ENCODE peak calls at places on chromosomes 5 and 9, in five cellular contexts. Q is endodermal cell, Y is iPS DF 6.9, M is substantia nigra, E is coronary artery. V is an unnamed sample.

GRCh38 chr9:37966443-37967271 is 62.7 kb upstream of the SLC25A51 start:
- DNase-seq in E (no peak), Q (no peak), M (no peak), Y (no peak), V (no peak)

GRCh38 chr5:180719781-180720180 is 20.1 kb downstream of the OR2Y1 start:
- DNase-seq in E (no peak), Y (no peak), Q (no peak), M (no peak), V (no peak)

GRCh38 chr9:79764377-79764776 is 192.6 kb downstream of the TLE4 start:
- DNase-seq in E (no peak), Q (no peak), Y (no peak), M (no peak), V (no peak)

GRCh38 chr5:113179156-113179555 is 202.6 kb downstream of the DCP2 start:
- DNase-seq in E (no peak), M (no peak), Y (no peak), Q (peak; percentile 55), V (no peak)

GRCh38 chr5:157535042-157535865 is 40.3 kb downstream of the ADAM19 start:
- DNase-seq in M (no peak), Y (no peak), Q (no peak), E (no peak), V (peak; percentile 23)

GRCh38 chr5:140322751-140323731 is 20.1 kb upstream of the PFDN1 start:
- DNase-seq in Q (peak; percentile 88), M (peak; percentile 24), Y (no peak), E (peak; percentile 76), V (peak; percentile 55)

GRCh38 chr9:69762527-69762926 is 2.7 kb upstream of the PTAR1 start:
- DNase-seq in E (no peak), M (no peak), Y (no peak), Q (no peak), V (no peak)

GRCh38 chr5:75847561-75848021 is 130.4 kb upstream of the POC5 start:
- DNase-seq in Y (no peak), E (no peak), M (no peak), Q (no peak), V (no peak)

GRCh38 chr9:116064970-116065369 is 88.6 kb upstream of the PAPPA start:
- DNase-seq in Q (no peak), M (no peak), E (no peak), Y (no peak), V (no peak)

GRCh38 chr5:14144586-14145355 is 1.6 kb downstream of the TRIO start:
- DNase-seq in Y (no peak), Q (peak; percentile 83), M (peak; percentile 37), E (peak; percentile 80), V (peak; percentile 27)

GRCh38 chr5:21219966-21220365 is 1232.0 kb upstream of the CDH18 start:
- DNase-seq in M (no peak), E (no peak), Q (no peak), Y (no peak), V (no peak)

GRCh38 chr5:146426853-146427618 is 20.1 kb upstream of the TCERG1 start:
- DNase-seq in E (no peak), Q (no peak), Y (no peak), M (no peak), V (no peak)

GRCh38 chr5:155416765-155417164 is 403.2 kb downstream of the KIF4B start:
- DNase-seq in Y (no peak), E (no peak), M (no peak), Q (no peak), V (no peak)

GRCh38 chr5:66230551-66230950 is 86.5 kb downstream of the SREK1 start:
- DNase-seq in M (no peak), E (no peak), Y (no peak), Q (no peak), V (no peak)

DNA sequence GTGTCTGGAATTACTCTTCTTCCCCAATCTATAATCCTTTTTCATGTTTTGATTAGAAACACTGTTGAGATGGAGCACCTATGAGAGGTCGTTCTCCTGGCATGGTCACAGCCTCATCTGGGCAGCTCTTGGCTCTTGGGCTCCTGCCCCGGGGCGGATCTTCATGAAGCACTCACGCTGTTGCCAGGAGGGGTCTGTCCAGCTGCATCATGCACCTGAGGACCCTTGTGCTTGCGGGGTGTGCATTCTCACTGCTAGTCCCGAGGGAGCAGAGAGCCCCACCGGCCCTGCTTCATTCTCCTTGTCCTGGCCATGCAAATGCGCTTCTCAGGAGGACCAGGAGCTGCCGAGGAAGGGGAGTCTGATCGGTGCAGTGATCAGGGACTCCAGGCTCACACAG is 117.6 kb upstream of the S1PR3 start:
- DNase-seq in E (no peak), Q (no peak), M (no peak), Y (no peak), V (no peak)
- H3K27ac ChIP-seq in E (no peak overlapping the region), Q (no peak overlapping the region), M (no peak overlapping the region), Y (no peak overlapping the region), V (no peak overlapping the region)

DNA sequence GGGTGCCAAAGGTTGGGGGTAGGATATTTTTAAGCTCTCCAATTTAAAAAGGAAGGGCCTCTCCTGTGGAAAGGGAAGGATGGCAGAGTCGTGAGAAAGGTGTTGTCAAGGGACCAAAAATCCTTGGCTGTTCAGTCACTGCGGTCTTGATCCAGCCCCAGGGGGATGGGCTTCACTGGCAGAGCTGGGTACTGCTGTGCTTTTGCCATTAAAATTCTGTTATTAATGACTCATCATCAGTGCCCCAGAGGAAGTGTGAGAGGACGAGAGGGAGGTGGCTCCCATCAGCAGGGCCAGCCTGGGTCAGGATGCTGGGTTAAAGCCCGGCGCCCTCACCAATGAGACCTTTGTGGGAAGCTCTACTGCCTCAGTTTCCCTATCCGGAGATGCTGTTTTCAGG is 16.7 kb downstream of the PCDH12 start:
- DNase-seq in E (no peak), Y (no peak), M (no peak), Q (no peak), V (no peak)
- H3K27ac ChIP-seq in E (peak overlapping the region; percentile 82), Y (no peak overlapping the region), M (no peak overlapping the region), Q (no peak overlapping the region), V (peak overlapping the region; percentile 7)

GRCh38 chr5:95955996-95956899 is 5.4 kb downstream of the ELL2 start:
- DNase-seq in Y (no peak), E (no peak), Q (no peak), M (no peak), V (no peak)

GRCh38 chr5:95949810-95950209 is 11.8 kb downstream of the ELL2 start:
- DNase-seq in Q (no peak), Y (no peak), E (no peak), M (no peak), V (no peak)

GRCh38 chr5:95954716-95955115 is 6.9 kb downstream of the ELL2 start:
- DNase-seq in M (no peak), Q (no peak), Y (no peak), E (no peak), V (no peak)

GRCh38 chr5:95951916-95952315 is 9.7 kb downstream of the ELL2 start:
- DNase-seq in E (no peak), M (no peak), Y (no peak), Q (no peak), V (no peak)

DNA sequence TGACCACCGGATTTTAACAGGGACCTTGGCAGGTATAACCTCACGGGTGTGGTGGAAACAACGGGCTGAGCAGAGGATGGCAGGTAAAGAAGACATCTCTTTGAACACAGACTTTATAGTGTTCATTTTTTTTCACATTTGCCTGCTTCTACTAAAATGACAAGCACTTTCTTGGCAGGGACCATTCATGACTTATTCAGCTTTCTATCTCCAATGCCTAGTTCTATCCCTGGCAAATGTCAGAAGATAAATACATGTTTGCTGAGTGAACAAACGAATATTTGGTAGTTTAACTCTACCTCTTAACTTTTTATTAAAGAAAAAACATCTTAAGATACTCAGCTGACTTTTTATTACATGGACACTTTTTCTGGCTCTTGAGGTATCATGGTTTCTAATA is 8.6 kb downstream of the ELL2 start:
- DNase-seq in Y (no peak), E (no peak), M (no peak), Q (no peak), V (no peak)
- H3K27ac ChIP-seq in Y (no peak overlapping the region), E (peak overlapping the region; percentile 8), M (no peak overlapping the region), Q (no peak overlapping the region), V (peak overlapping the region; percentile 19)

GRCh38 chr9:14591411-14591810 is 101.8 kb downstream of the ZDHHC21 start:
- DNase-seq in Y (no peak), Q (no peak), E (no peak), M (no peak), V (no peak)

GRCh38 chr9:14584571-14584970 is 108.7 kb downstream of the ZDHHC21 start:
- DNase-seq in M (no peak), Y (no peak), Q (no peak), E (no peak), V (no peak)

DNA sequence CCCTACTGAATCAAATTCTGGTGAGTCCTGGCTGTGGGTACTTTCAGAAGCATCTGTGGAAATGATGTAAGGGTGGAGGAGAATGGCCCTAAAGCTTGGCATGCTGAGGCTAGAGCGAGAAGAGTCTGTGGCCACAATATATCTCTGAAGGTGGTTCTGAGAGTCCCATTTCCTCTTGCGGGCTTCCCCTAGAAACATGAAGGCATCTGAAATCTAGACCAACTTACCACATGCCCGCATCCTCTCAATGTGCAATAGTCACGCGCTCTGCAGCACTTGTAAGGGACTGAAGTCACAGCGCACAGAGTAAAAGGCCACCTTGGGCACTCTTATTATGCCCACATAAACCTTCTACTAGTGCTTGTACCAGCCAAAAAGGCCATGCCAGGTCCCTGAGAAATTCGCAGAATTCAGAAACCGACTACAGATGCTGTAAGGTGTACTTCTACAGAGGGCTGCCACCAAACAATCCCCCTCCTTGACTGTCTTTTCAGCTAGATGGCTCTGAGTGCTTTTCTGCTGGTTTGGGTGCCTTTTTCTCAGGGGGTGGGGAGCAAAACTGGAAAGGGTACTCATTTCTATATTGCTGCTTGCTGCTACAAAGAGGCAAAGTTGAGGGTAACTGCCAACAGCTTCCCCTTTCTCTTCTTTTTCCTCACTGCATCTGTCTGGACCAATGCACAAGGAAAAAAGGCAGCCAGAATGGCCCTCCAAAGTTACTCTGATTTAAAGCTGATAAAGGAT is 107.3 kb downstream of the ZDHHC21 start:
- DNase-seq in Q (no peak), Y (no peak), M (no peak), E (no peak), V (no peak)
- H3K27ac ChIP-seq in Q (no peak overlapping the region), Y (no peak overlapping the region), M (no peak overlapping the region), E (no peak overlapping the region), V (no peak overlapping the region)

GRCh38 chr5:32123058-32123805 is 50.9 kb downstream of the GOLPH3 start:
- DNase-seq in E (no peak), M (no peak), Q (no peak), Y (no peak), V (no peak)
- H3K27ac ChIP-seq in E (no peak overlapping the region), M (peak overlapping the region; percentile 7), Q (no peak overlapping the region), Y (no peak overlapping the region), V (no peak overlapping the region)

GRCh38 chr9:21543187-21543586 is 61.1 kb upstream of the IFNE start:
- DNase-seq in E (no peak), Y (no peak), Q (no peak), M (no peak), V (no peak)

GRCh38 chr9:21546949-21547348 is 64.8 kb upstream of the IFNE start:
- DNase-seq in Y (no peak), M (no peak), Q (no peak), E (no peak), V (no peak)

DNA sequence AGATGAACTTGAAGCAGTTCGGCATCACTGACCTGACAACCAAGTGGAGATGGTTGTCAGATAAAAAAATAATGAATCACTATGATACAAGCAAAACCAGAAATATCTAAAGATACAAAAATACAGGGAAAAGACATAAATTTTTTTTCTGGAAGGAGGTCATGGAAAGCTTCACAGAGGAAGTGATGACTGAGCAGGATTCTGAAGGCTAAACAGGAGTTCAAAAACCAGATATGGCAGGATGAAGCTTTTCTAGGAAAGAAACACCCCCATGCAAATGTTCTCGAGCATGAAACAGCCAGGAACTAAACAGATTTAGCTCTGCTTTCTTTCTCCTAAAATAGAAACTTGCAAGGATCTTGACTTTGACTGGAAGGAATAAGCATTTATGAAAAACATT is 60.7 kb upstream of the IFNE start:
- DNase-seq in Q (no peak), Y (no peak), E (no peak), M (no peak), V (no peak)
- H3K27ac ChIP-seq in Q (no peak overlapping the region), Y (no peak overlapping the region), E (no peak overlapping the region), M (no peak overlapping the region), V (no peak overlapping the region)

GRCh38 chr9:134425815-134426214 is 99.6 kb downstream of the RXRA start:
- DNase-seq in E (no peak), Q (peak; percentile 70), M (no peak), Y (no peak), V (no peak)
- H3K27ac ChIP-seq in E (no peak overlapping the region), Q (no peak overlapping the region), M (no peak overlapping the region), Y (no peak overlapping the region), V (no peak overlapping the region)